ENCODE peak calls at places on chromosomes 4 and X, in four cellular contexts. G, E, Q and W are unnamed samples. For H3K27me3, the result is how much of the 10 kb centered on the place peaks cover.

GRCh38 chr4:83989835-83990234 is 453.9 kb downstream of the GPAT3 start:
- DNase-seq in Q (no peak), G (no peak), E (no peak), W (no peak)

GRCh38 chrX:1421433-1422134 is 29.7 kb upstream of the SLC25A6 start:
- DNase-seq in G (no peak), Q (no peak), E (no peak), W (no peak)

GRCh38 chr4:79852305-79852730 is 220.7 kb downstream of the ANTXR2 start:
- DNase-seq in E (no peak), G (peak), Q (no peak), W (peak)

GRCh38 chrX:101370888-101371504 is 15.0 kb downstream of the BTK start:
- DNase-seq in Q (no peak), E (no peak), G (no peak), W (no peak)

GRCh38 chr4:75892508-75892907 is 9.7 kb downstream of the PPEF2 start:
- DNase-seq in E (no peak), G (peak), Q (no peak), W (peak)

GRCh38 chrX:138929905-138930304 is 218.4 kb upstream of the FGF13 start:
- DNase-seq in Q (no peak), G (peak), E (no peak), W (no peak)

GRCh38 chrX:102846544-102847236 is 90.4 kb upstream of the RAB40AL start:
- DNase-seq in Q (no peak), E (no peak), G (no peak), W (no peak)

GRCh38 chrX:41023098-41023497 is 62.1 kb upstream of the USP9X start:
- DNase-seq in Q (no peak), G (no peak), E (no peak), W (no peak)

GRCh38 chrX:123084797-123085196 is 99.3 kb upstream of the GRIA3 start:
- DNase-seq in Q (no peak), G (no peak), E (no peak), W (no peak)

GRCh38 chr4:55086561-55086960 is 38.8 kb downstream of the KDR start:
- DNase-seq in G (no peak), Q (no peak), E (no peak), W (no peak)

GRCh38 chrX:22634081-22634480 is 361.4 kb downstream of the CBLL2 start:
- DNase-seq in G (no peak), Q (no peak), E (no peak), W (no peak)

GRCh38 chrX:47179928-47180255 is 13.7 kb upstream of the UBA1 start:
- DNase-seq in E (no peak), G (no peak), Q (no peak), W (no peak)

DNA sequence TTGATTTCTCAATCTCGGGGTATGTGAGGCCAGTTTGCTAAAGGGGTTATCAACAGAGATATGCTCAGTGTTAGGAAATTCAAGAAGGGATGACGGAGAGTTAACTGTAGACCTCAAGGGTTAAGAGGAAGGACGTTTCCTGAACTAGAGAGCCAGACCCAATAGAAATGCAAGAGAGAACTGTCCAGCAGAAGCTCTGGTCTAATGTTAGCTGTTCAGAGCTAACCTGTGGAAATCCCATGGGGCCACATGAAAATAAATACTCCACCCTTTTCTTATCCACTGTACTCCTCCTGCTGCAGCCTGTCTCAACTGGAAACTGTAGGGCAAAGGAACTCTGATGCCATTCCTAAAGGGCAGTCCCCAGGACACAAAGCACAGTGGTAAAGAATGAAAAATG is 274.3 kb downstream of the DMD start:
- DNase-seq in Q (no peak), E (no peak), G (no peak), W (no peak)
- H3K27me3 ChIP-seq in Q (under half), E (under half), G (under half), W (under half)

GRCh38 chr4:25792200-25792791 is 70.5 kb downstream of the SEL1L3 start:
- DNase-seq in E (no peak), G (peak), Q (peak), W (peak)

GRCh38 chr4:25790024-25790423 is 72.8 kb downstream of the SEL1L3 start:
- DNase-seq in E (no peak), Q (no peak), G (no peak), W (no peak)

GRCh38 chr4:25787891-25788331 is 74.9 kb downstream of the SEL1L3 start:
- DNase-seq in Q (no peak), G (no peak), E (no peak), W (no peak)

GRCh38 chr4:25786497-25787065 is 76.2 kb downstream of the SEL1L3 start:
- DNase-seq in G (no peak), E (no peak), Q (no peak), W (no peak)

GRCh38 chr4:25788839-25789238 is 73.9 kb downstream of the SEL1L3 start:
- DNase-seq in Q (no peak), E (no peak), G (no peak), W (no peak)
- TF ChIP-seq EGR1 in Q (no peak), E (no peak), G (no peak), W (no peak)

GRCh38 chr4:81506731-81507130 is 35.0 kb upstream of the RASGEF1B start:
- DNase-seq in G (no peak), E (peak), Q (no peak), W (no peak)

GRCh38 chr4:81503586-81503985 is 31.9 kb upstream of the RASGEF1B start:
- DNase-seq in G (no peak), Q (no peak), E (no peak), W (no peak)

GRCh38 chr4:81502561-81502960 is 30.9 kb upstream of the RASGEF1B start:
- DNase-seq in Q (no peak), G (no peak), E (no peak), W (no peak)

GRCh38 chr4:81507530-81507929 is 35.8 kb upstream of the RASGEF1B start:
- DNase-seq in G (no peak), E (no peak), Q (no peak), W (no peak)

GRCh38 chr4:81504685-81505598 is 33.2 kb upstream of the RASGEF1B start:
- DNase-seq in E (no peak), G (peak), Q (no peak), W (no peak)
- H2AFZ ChIP-seq in E (no peak), G (no peak), Q (no peak), W (no peak)

DNA sequence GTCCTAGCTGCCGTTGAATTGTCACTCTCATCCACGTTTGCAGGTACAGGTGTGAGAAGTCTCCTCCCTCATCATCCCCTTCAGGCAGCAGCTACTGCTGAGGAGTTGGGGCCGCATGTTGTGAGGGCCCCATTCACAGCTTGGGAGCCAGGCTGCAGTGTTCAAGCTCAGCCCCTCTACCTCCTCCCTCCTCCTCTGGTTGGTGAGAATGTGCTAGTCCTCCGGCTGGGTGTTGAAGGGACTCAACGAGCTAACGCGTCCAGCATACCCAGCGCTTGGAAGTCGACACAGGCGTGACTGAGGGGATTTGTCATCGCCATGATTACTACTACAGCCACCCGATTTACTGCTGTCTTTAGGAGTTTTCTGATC is 82.0 kb upstream of the PSAPL1 start:
- DNase-seq in G (no peak), Q (no peak), E (no peak), W (no peak)
- H3K27me3 ChIP-seq in G (half or more), Q (under half), E (under half), W (under half)